ENCODE peak calls at places on chromosome 14, in five cellular contexts. One of them, this sample, is unnamed.

GRCh38 chr14:105924951-105925591 is 398.7 kb downstream of the TMEM121 start:
- DNase-seq in endodermal cell: no peak
- DNase-seq in activated naive CD4-positive, alpha-beta T cell: no peak
- DNase-seq in activated naive CD8-positive, alpha-beta T cell treated with anti-CD3 and anti-CD28 coated beads, Interleukin-2, amount 50 U/mL, for 24 hours: no peak
- DNase-seq in midbrain: no peak
- DNase-seq in this sample: no peak

GRCh38 chr14:35389315-35389667 is 15.3 kb downstream of the NFKBIA start:
- DNase-seq in midbrain: no peak
- DNase-seq in endodermal cell: no peak
- DNase-seq in activated naive CD4-positive, alpha-beta T cell: no peak
- DNase-seq in activated naive CD8-positive, alpha-beta T cell treated with anti-CD3 and anti-CD28 coated beads, Interleukin-2, amount 50 U/mL, for 24 hours: no peak
- DNase-seq in this sample: no peak

GRCh38 chr14:51507556-51508511 is 143.9 kb upstream of the FRMD6 start:
- DNase-seq in activated naive CD4-positive, alpha-beta T cell: no peak
- DNase-seq in endodermal cell: no peak
- DNase-seq in activated naive CD8-positive, alpha-beta T cell treated with anti-CD3 and anti-CD28 coated beads, Interleukin-2, amount 50 U/mL, for 24 hours: no peak
- DNase-seq in midbrain: peak
- DNase-seq in this sample: no peak

GRCh38 chr14:31270196-31270772 is 62.7 kb upstream of the HECTD1 start:
- DNase-seq in activated naive CD8-positive, alpha-beta T cell treated with anti-CD3 and anti-CD28 coated beads, Interleukin-2, amount 50 U/mL, for 24 hours: peak
- DNase-seq in activated naive CD4-positive, alpha-beta T cell: no peak
- DNase-seq in midbrain: no peak
- DNase-seq in endodermal cell: peak
- DNase-seq in this sample: no peak

GRCh38 chr14:63257299-63257698 is 53.1 kb downstream of the RHOJ start:
- DNase-seq in midbrain: no peak
- DNase-seq in endodermal cell: no peak
- DNase-seq in activated naive CD8-positive, alpha-beta T cell treated with anti-CD3 and anti-CD28 coated beads, Interleukin-2, amount 50 U/mL, for 24 hours: no peak
- DNase-seq in activated naive CD4-positive, alpha-beta T cell: no peak
- DNase-seq in this sample: no peak

GRCh38 chr14:21300892-21301291 is 21.0 kb downstream of the RPGRIP1 start:
- DNase-seq in activated naive CD4-positive, alpha-beta T cell: peak
- DNase-seq in activated naive CD8-positive, alpha-beta T cell treated with anti-CD3 and anti-CD28 coated beads, Interleukin-2, amount 50 U/mL, for 24 hours: peak
- DNase-seq in midbrain: no peak
- DNase-seq in endodermal cell: peak
- DNase-seq in this sample: peak

GRCh38 chr14:36996133-36996856 is 176.1 kb downstream of the SLC25A21 start:
- DNase-seq in activated naive CD8-positive, alpha-beta T cell treated with anti-CD3 and anti-CD28 coated beads, Interleukin-2, amount 50 U/mL, for 24 hours: no peak
- DNase-seq in endodermal cell: no peak
- DNase-seq in activated naive CD4-positive, alpha-beta T cell: no peak
- DNase-seq in midbrain: no peak
- DNase-seq in this sample: no peak

GRCh38 chr14:26401170-26401968 is 196.5 kb downstream of the NOVA1 start:
- DNase-seq in endodermal cell: no peak
- DNase-seq in activated naive CD4-positive, alpha-beta T cell: no peak
- DNase-seq in midbrain: no peak
- DNase-seq in activated naive CD8-positive, alpha-beta T cell treated with anti-CD3 and anti-CD28 coated beads, Interleukin-2, amount 50 U/mL, for 24 hours: no peak
- DNase-seq in this sample: peak

GRCh38 chr14:102590667-102591099 is 1.8 kb upstream of the RCOR1 start:
- DNase-seq in endodermal cell: peak
- DNase-seq in activated naive CD8-positive, alpha-beta T cell treated with anti-CD3 and anti-CD28 coated beads, Interleukin-2, amount 50 U/mL, for 24 hours: no peak
- DNase-seq in midbrain: no peak
- DNase-seq in activated naive CD4-positive, alpha-beta T cell: no peak
- DNase-seq in this sample: peak

GRCh38 chr14:75522224-75522764 is at the start of gene BATF:
- DNase-seq in activated naive CD8-positive, alpha-beta T cell treated with anti-CD3 and anti-CD28 coated beads, Interleukin-2, amount 50 U/mL, for 24 hours: peak
- DNase-seq in midbrain: no peak
- DNase-seq in activated naive CD4-positive, alpha-beta T cell: peak
- DNase-seq in endodermal cell: no peak
- DNase-seq in this sample: no peak

GRCh38 chr14:77123381-77124344 is 17.9 kb downstream of the ZDHHC22 start:
- DNase-seq in midbrain: peak
- DNase-seq in activated naive CD4-positive, alpha-beta T cell: no peak
- DNase-seq in activated naive CD8-positive, alpha-beta T cell treated with anti-CD3 and anti-CD28 coated beads, Interleukin-2, amount 50 U/mL, for 24 hours: no peak
- DNase-seq in endodermal cell: peak
- DNase-seq in this sample: no peak

GRCh38 chr14:104093366-104094055 is 8.0 kb downstream of the ASPG start:
- DNase-seq in activated naive CD8-positive, alpha-beta T cell treated with anti-CD3 and anti-CD28 coated beads, Interleukin-2, amount 50 U/mL, for 24 hours: no peak
- DNase-seq in activated naive CD4-positive, alpha-beta T cell: no peak
- DNase-seq in midbrain: no peak
- DNase-seq in endodermal cell: no peak
- DNase-seq in this sample: no peak

GRCh38 chr14:103155013-103155412 is 31.8 kb downstream of the TNFAIP2 start:
- DNase-seq in activated naive CD4-positive, alpha-beta T cell: no peak
- DNase-seq in endodermal cell: peak
- DNase-seq in midbrain: peak
- DNase-seq in activated naive CD8-positive, alpha-beta T cell treated with anti-CD3 and anti-CD28 coated beads, Interleukin-2, amount 50 U/mL, for 24 hours: no peak
- DNase-seq in this sample: peak

GRCh38 chr14:81743605-81744004 is 210.0 kb upstream of the SEL1L start:
- DNase-seq in midbrain: no peak
- DNase-seq in activated naive CD4-positive, alpha-beta T cell: no peak
- DNase-seq in activated naive CD8-positive, alpha-beta T cell treated with anti-CD3 and anti-CD28 coated beads, Interleukin-2, amount 50 U/mL, for 24 hours: no peak
- DNase-seq in endodermal cell: no peak
- DNase-seq in this sample: no peak

GRCh38 chr14:102424520-102424919 is 61.8 kb downstream of the TECPR2 start:
- DNase-seq in activated naive CD8-positive, alpha-beta T cell treated with anti-CD3 and anti-CD28 coated beads, Interleukin-2, amount 50 U/mL, for 24 hours: no peak
- DNase-seq in endodermal cell: no peak
- DNase-seq in midbrain: no peak
- DNase-seq in activated naive CD4-positive, alpha-beta T cell: no peak
- DNase-seq in this sample: no peak

GRCh38 chr14:104441275-104442106 is 138.1 kb upstream of the C14orf180 start:
- DNase-seq in activated naive CD8-positive, alpha-beta T cell treated with anti-CD3 and anti-CD28 coated beads, Interleukin-2, amount 50 U/mL, for 24 hours: no peak
- DNase-seq in activated naive CD4-positive, alpha-beta T cell: no peak
- DNase-seq in midbrain: no peak
- DNase-seq in endodermal cell: peak
- DNase-seq in this sample: no peak

GRCh38 chr14:64880382-64881121 is 845 bp upstream of the SPTB start:
- DNase-seq in midbrain: peak
- DNase-seq in activated naive CD4-positive, alpha-beta T cell: peak
- DNase-seq in activated naive CD8-positive, alpha-beta T cell treated with anti-CD3 and anti-CD28 coated beads, Interleukin-2, amount 50 U/mL, for 24 hours: peak
- DNase-seq in endodermal cell: peak
- DNase-seq in this sample: peak

GRCh38 chr14:61322011-61322798 is 826 bp downstream of the PRKCH start:
- DNase-seq in midbrain: no peak
- DNase-seq in activated naive CD4-positive, alpha-beta T cell: no peak
- DNase-seq in endodermal cell: peak
- DNase-seq in activated naive CD8-positive, alpha-beta T cell treated with anti-CD3 and anti-CD28 coated beads, Interleukin-2, amount 50 U/mL, for 24 hours: no peak
- DNase-seq in this sample: no peak

GRCh38 chr14:100675664-100676063 is 51.0 kb upstream of the DLK1 start:
- DNase-seq in activated naive CD4-positive, alpha-beta T cell: no peak
- DNase-seq in activated naive CD8-positive, alpha-beta T cell treated with anti-CD3 and anti-CD28 coated beads, Interleukin-2, amount 50 U/mL, for 24 hours: no peak
- DNase-seq in endodermal cell: no peak
- DNase-seq in midbrain: no peak
- DNase-seq in this sample: no peak

GRCh38 chr14:95979339-95980042 is 59.7 kb upstream of the C14orf132 start:
- DNase-seq in activated naive CD4-positive, alpha-beta T cell: no peak
- DNase-seq in endodermal cell: peak
- DNase-seq in activated naive CD8-positive, alpha-beta T cell treated with anti-CD3 and anti-CD28 coated beads, Interleukin-2, amount 50 U/mL, for 24 hours: no peak
- DNase-seq in midbrain: no peak
- DNase-seq in this sample: no peak

GRCh38 chr14:34258318-34258717 is 203.7 kb downstream of the SPTSSA start:
- DNase-seq in midbrain: no peak
- DNase-seq in activated naive CD8-positive, alpha-beta T cell treated with anti-CD3 and anti-CD28 coated beads, Interleukin-2, amount 50 U/mL, for 24 hours: no peak
- DNase-seq in activated naive CD4-positive, alpha-beta T cell: no peak
- DNase-seq in endodermal cell: no peak
- DNase-seq in this sample: no peak

GRCh38 chr14:101109347-101109638 is 205.8 kb upstream of the RTL1 start:
- DNase-seq in midbrain: no peak
- DNase-seq in activated naive CD4-positive, alpha-beta T cell: no peak
- DNase-seq in activated naive CD8-positive, alpha-beta T cell treated with anti-CD3 and anti-CD28 coated beads, Interleukin-2, amount 50 U/mL, for 24 hours: no peak
- DNase-seq in endodermal cell: peak
- DNase-seq in this sample: no peak

GRCh38 chr14:77011226-77011762 is 17.2 kb downstream of the IRF2BPL start:
- DNase-seq in midbrain: no peak
- DNase-seq in activated naive CD8-positive, alpha-beta T cell treated with anti-CD3 and anti-CD28 coated beads, Interleukin-2, amount 50 U/mL, for 24 hours: no peak
- DNase-seq in endodermal cell: no peak
- DNase-seq in activated naive CD4-positive, alpha-beta T cell: no peak
- DNase-seq in this sample: no peak

GRCh38 chr14:90500665-90501370 is 104.0 kb downstream of the CALM1 start:
- DNase-seq in endodermal cell: no peak
- DNase-seq in midbrain: no peak
- DNase-seq in activated naive CD8-positive, alpha-beta T cell treated with anti-CD3 and anti-CD28 coated beads, Interleukin-2, amount 50 U/mL, for 24 hours: no peak
- DNase-seq in activated naive CD4-positive, alpha-beta T cell: no peak
- DNase-seq in this sample: no peak

GRCh38 chr14:101174980-101175606 is 271.6 kb upstream of the RTL1 start:
- DNase-seq in endodermal cell: no peak
- DNase-seq in activated naive CD4-positive, alpha-beta T cell: no peak
- DNase-seq in activated naive CD8-positive, alpha-beta T cell treated with anti-CD3 and anti-CD28 coated beads, Interleukin-2, amount 50 U/mL, for 24 hours: no peak
- DNase-seq in midbrain: no peak
- DNase-seq in this sample: no peak

GRCh38 chr14:22491683-22492483 is 97.1 kb downstream of the DAD1 start:
- DNase-seq in activated naive CD4-positive, alpha-beta T cell: no peak
- DNase-seq in midbrain: no peak
- DNase-seq in endodermal cell: no peak
- DNase-seq in activated naive CD8-positive, alpha-beta T cell treated with anti-CD3 and anti-CD28 coated beads, Interleukin-2, amount 50 U/mL, for 24 hours: no peak
- DNase-seq in this sample: no peak

GRCh38 chr14:71488703-71489141 is 443.5 kb upstream of the RGS6 start:
- DNase-seq in endodermal cell: no peak
- DNase-seq in activated naive CD4-positive, alpha-beta T cell: no peak
- DNase-seq in midbrain: no peak
- DNase-seq in activated naive CD8-positive, alpha-beta T cell treated with anti-CD3 and anti-CD28 coated beads, Interleukin-2, amount 50 U/mL, for 24 hours: no peak
- DNase-seq in this sample: no peak